ENCODE peak calls at places on chromosomes 5 and 9, in five cellular contexts. Y, H, Z, B and P are unnamed samples.

GRCh38 chr5:178866946-178867345 is 7.2 kb downstream of the ZNF354B start:
- DNase-seq in Y (no peak), H (no peak), Z (no peak), B (no peak), P (no peak)

GRCh38 chr5:10077721-10078551 is 171.8 kb downstream of the ATPSCKMT start:
- DNase-seq in Y (no peak), H (no peak), Z (peak), B (no peak), P (peak)

GRCh38 chr5:131496400-131496713 is 138.7 kb downstream of the RAPGEF6 start:
- DNase-seq in Y (no peak), H (no peak), Z (no peak), B (no peak), P (no peak)

GRCh38 chr9:91060520-91061343 is 259.1 kb downstream of the SYK start:
- DNase-seq in Y (peak), H (no peak), Z (peak), B (no peak), P (peak)

GRCh38 chr5:96226941-96227552 is 206.0 kb downstream of the PCSK1 start:
- DNase-seq in Y (peak), H (no peak), Z (peak), B (no peak), P (peak)

GRCh38 chr5:72255237-72255636 is 64.8 kb downstream of the MRPS27 start:
- DNase-seq in Y (no peak), H (no peak), Z (no peak), B (no peak), P (no peak)

GRCh38 chr9:77016111-77016525 is 3.3 kb upstream of the FOXB2 start:
- DNase-seq in Y (no peak), H (no peak), Z (no peak), B (peak), P (no peak)

GRCh38 chr9:72353455-72354116 is 11.4 kb downstream of the ZFAND5 start:
- DNase-seq in Y (peak), H (no peak), Z (no peak), B (no peak), P (no peak)

GRCh38 chr9:96109718-96110351 is 192.1 kb downstream of the HSD17B3 start:
- DNase-seq in Y (no peak), H (no peak), Z (no peak), B (no peak), P (no peak)

GRCh38 chr9:8254527-8254926 is 454.9 kb upstream of the DMAC1 start:
- DNase-seq in Y (no peak), H (no peak), Z (no peak), B (no peak), P (no peak)

GRCh38 chr5:149936044-149936699 is 8.4 kb downstream of the PDE6A start:
- DNase-seq in Y (no peak), H (no peak), Z (no peak), B (no peak), P (no peak)

GRCh38 chr5:43941806-43942205 is 338.8 kb downstream of the NNT start:
- DNase-seq in Y (no peak), H (no peak), Z (no peak), B (no peak), P (no peak)

GRCh38 chr5:107957023-107957422 is 286.3 kb upstream of the EFNA5 start:
- DNase-seq in Y (no peak), H (no peak), Z (no peak), B (no peak), P (no peak)

GRCh38 chr9:34179528-34180138 is 790 bp downstream of the UBAP1 start:
- DNase-seq in Y (peak), H (no peak), Z (no peak), B (no peak), P (no peak)

GRCh38 chr5:40681351-40682311 is 1.9 kb downstream of the PTGER4 start:
- DNase-seq in Y (peak), H (no peak), Z (no peak), B (peak), P (no peak)

GRCh38 chr5:74542477-74542876 is 98.1 kb downstream of the ENC1 start:
- DNase-seq in Y (no peak), H (no peak), Z (no peak), B (no peak), P (no peak)

GRCh38 chr9:124623966-124624734 is 117.0 kb upstream of the NR5A1 start:
- DNase-seq in Y (no peak), H (no peak), Z (no peak), B (no peak), P (no peak)

GRCh38 chr9:70398145-70398556 is 16.3 kb downstream of the KLF9 start:
- DNase-seq in Y (no peak), H (no peak), Z (no peak), B (no peak), P (no peak)

GRCh38 chr5:67165524-67166459 is 30.8 kb downstream of the CD180 start:
- DNase-seq in Y (peak), H (peak), Z (no peak), B (peak), P (no peak)

GRCh38 chr5:95832664-95833063 is 10.1 kb upstream of the GLRX start:
- DNase-seq in Y (no peak), H (no peak), Z (no peak), B (no peak), P (no peak)

GRCh38 chr5:6216516-6217075 is 161.8 kb downstream of the MED10 start:
- DNase-seq in Y (no peak), H (no peak), Z (no peak), B (no peak), P (no peak)

GRCh38 chr5:173395933-173396308 is 67.7 kb upstream of the STC2 start:
- DNase-seq in Y (no peak), H (no peak), Z (no peak), B (no peak), P (no peak)

GRCh38 chr5:173395257-173395932 is 67.2 kb upstream of the STC2 start:
- DNase-seq in Y (no peak), H (no peak), Z (no peak), B (peak), P (peak)

GRCh38 chr5:173394701-173395100 is 66.5 kb upstream of the STC2 start:
- DNase-seq in Y (no peak), H (no peak), Z (no peak), B (no peak), P (no peak)

GRCh38 chr5:173397531-173397930 is 69.3 kb upstream of the STC2 start:
- DNase-seq in Y (no peak), H (no peak), Z (no peak), B (no peak), P (no peak)

DNA sequence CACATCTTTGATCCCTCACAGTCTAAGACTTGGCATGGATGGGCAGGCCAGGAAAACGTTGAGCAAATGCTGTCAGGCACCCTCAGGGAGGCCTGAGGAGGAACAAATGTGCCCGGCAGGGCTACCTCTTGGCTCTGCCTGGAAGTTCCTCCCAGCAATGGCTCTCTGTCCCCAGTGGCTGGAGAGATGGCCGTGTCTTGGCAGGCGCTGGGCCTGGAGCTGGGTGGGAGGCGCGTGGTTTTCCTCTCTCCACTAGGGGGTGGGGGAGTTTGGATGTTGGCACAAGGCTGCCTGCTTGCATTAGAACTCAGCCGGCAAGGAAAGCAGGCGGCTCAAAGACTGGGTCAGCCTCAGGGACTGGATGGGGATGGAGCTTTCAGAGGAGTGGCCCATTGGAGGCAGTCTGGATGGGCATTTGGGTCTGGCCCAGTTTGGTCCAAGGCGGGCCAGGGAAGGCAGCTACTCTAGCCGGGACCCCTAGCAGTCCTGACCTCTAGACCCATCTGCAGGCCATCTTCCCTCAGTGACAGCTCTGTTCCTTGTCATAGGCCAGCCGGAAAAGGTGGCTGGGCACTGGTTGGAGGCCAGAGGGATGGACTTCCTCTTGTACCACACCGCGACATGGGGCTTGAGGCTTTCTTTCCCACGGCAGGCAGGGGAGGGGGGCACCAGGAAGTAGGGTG is 68.2 kb upstream of the STC2 start:
- DNase-seq in Y (no peak), H (no peak), Z (no peak), B (peak), P (no peak)
- TF ChIP-seq CTCF in Y (no peak), H (no peak), Z (peak), B (peak), P (no peak)

DNA sequence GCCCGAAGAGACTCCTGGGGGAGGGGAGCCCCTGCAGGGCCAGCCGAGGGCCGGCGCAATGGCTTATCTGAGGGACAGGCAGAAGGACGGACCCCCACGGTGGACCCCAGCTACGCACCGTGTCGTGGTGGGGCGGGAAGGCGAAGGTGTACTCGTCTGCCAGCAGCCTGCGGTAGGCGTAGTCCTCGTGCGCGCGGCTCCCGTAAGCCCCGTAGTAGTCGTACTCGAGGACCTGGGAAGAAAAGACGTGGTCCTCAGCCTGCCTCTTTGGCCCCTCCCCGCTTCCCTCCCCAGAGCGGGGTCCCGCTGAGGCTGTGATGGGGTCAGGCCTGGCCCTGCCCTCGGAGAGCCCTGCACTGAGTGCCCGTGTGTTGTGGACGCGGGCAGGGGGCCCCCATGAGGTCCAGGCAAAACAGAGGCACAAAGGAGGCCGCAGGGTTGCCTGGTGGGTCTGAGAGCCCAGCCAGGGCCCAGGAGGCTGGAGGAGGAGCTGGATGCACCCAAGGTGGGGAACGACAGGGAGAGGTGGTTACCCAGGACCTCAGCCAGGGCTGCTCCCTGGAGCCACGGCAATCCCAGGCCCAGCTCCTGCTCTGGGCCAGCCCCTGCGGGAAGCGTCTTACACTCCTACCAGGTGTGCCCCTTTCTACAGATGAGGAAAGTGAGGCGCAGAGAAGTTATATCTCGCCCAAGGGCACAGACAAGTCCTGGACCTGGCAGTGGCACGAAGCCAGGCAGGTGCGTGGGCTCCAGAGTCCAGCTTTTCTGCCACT is 35.2 kb downstream of the SARDH start:
- DNase-seq in Y (no peak), H (no peak), Z (no peak), B (peak), P (no peak)
- H3K4me3 ChIP-seq in Y (no peak), H (peak), Z (no peak), B (no peak), P (no peak)

DNA sequence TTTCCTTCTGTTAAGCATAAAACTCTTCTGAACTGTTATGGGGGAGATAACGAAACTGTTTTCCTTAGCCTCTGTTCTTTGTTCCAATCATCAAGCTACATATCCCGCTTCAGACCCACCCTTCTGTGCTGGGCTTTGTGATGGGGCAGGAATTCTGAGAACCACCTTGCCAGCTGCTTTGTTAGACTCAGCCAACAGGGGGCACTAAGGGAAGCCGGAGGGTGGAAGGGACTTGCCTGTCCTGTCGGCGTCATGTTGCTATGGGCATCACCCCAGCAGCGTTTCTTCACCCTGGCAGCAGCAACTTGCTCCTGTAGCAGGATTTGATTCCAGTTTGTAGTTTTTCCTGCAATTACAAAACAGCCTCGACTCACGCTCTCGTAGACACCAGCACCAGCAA is 169.1 kb downstream of the CAAP1 start:
- DNase-seq in Y (peak), H (no peak), Z (no peak), B (peak), P (no peak)
- TF ChIP-seq CTCF in Y (peak), H (no peak), Z (peak), B (peak), P (peak)

GRCh38 chr5:88666761-88667186 is 216.2 kb downstream of the MEF2C start:
- DNase-seq in Y (no peak), H (no peak), Z (no peak), B (peak), P (no peak)
- H3K4me3 ChIP-seq in Y (peak), H (peak), Z (peak), B (peak), P (peak)

GRCh38 chr5:157303667-157304327 is 37.9 kb downstream of the CYFIP2 start:
- DNase-seq in Y (no peak), H (no peak), Z (no peak), B (peak), P (no peak)
- TF ChIP-seq CTCF in Y (peak), H (no peak), Z (peak), B (peak), P (no peak)

GRCh38 chr5:147474140-147474539 is 35.7 kb downstream of the DPYSL3 start:
- DNase-seq in Y (no peak), H (no peak), Z (no peak), B (no peak), P (no peak)
- H3K4me3 ChIP-seq in Y (no peak), H (no peak), Z (no peak), B (no peak), P (no peak)

GRCh38 chr9:116695441-116695840 is 8.3 kb downstream of the TRIM32 start:
- DNase-seq in Y (no peak), H (no peak), Z (no peak), B (no peak), P (no peak)
- TF ChIP-seq CTCF in Y (no peak), H (no peak), Z (no peak), B (no peak), P (no peak)

GRCh38 chr5:138139776-138140080 is 500 bp upstream of the NME5 start:
- DNase-seq in Y (no peak), H (no peak), Z (no peak), B (no peak), P (no peak)
- H3K4me3 ChIP-seq in Y (no peak), H (peak), Z (no peak), B (peak), P (no peak)

GRCh38 chr5:141236516-141237313 is 8.5 kb upstream of the PCDHB15 start:
- DNase-seq in Y (no peak), H (no peak), Z (no peak), B (peak), P (no peak)

DNA sequence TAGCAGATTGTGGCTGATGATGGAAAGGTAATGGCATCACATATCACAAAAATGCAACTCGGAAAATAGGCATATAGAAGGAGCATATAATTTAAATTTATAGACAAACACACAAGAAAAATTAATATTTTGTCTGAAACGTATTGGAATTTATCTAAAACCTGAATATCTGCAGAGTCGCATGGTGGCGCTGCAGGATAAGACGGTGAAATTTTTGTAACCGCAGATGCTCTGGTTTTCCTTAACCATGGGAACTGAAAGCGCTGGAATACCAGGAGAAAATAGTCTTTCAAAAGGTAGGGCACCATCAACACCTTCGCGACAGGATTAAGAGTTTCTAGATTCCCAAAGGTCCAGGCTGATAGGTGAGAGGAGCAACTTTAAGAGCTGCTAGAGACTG is 11.0 kb downstream of the PCDHB14 start:
- DNase-seq in Y (no peak), H (no peak), Z (no peak), B (peak), P (no peak)
- TF ChIP-seq CTCF in Y (no peak), H (no peak), Z (peak), B (peak), P (no peak)